ENCODE peak calls at places on chromosomes 7 and 10, in ten cellular contexts. M is mesenchymal stem cell, L is esophagus squamous epithelium, E is upper lobe of right lung, R is body of pancreas, B is right lobe of liver, X is mesendoderm, Y is heart left ventricle, V is SJCRH30, A is mucosa of descending colon. I is an unnamed sample.

GRCh38 chr7:48035967-48036478 is 680 bp downstream of the C7orf57 start:
- DNase-seq in M (peak; percentile 45), L (no peak), E (peak; percentile 72), R (peak; percentile 26), B (no peak), X (peak; percentile 28), Y (peak; percentile 62), V (no peak), A (peak; percentile 17), I (no peak)

GRCh38 chr10:85224366-85224960 is 896.1 kb downstream of the CCSER2 start:
- DNase-seq in M (no peak), L (no peak), E (no peak), R (no peak), B (no peak), X (no peak), Y (no peak), V (no peak), A (no peak), I (no peak)

GRCh38 chr10:79293841-79294705 is 53.2 kb upstream of the PPIF start:
- DNase-seq in M (peak; percentile 27), L (no peak), E (peak; percentile 86), R (peak; percentile 70), B (no peak), X (no peak), Y (peak; percentile 57), V (no peak), A (no peak), I (no peak)

GRCh38 chr7:142587578-142588191 is 161.6 kb upstream of the PRSS1 start:
- DNase-seq in M (peak; percentile 87), L (no peak), E (no peak), R (peak; percentile 83), B (no peak), X (peak; percentile 88), Y (no peak), V (no peak), A (peak; percentile 19), I (no peak)

GRCh38 chr7:11648980-11649379 is 183.0 kb downstream of the THSD7A start:
- DNase-seq in M (no peak), L (no peak), E (no peak), R (no peak), B (no peak), X (no peak), Y (no peak), V (no peak), A (no peak), I (no peak)

GRCh38 chr7:41107330-41107937 is 595.5 kb downstream of the INHBA start:
- DNase-seq in M (no peak), L (no peak), E (no peak), R (no peak), B (no peak), X (peak; percentile 22), Y (no peak), V (peak; percentile 19), A (no peak), I (no peak)

GRCh38 chr10:77207182-77208165 is 430.1 kb downstream of the KCNMA1 start:
- DNase-seq in M (no peak), L (no peak), E (no peak), R (no peak), B (no peak), X (no peak), Y (no peak), V (no peak), A (no peak), I (no peak)

GRCh38 chr10:1732501-1733123 is 4.7 kb downstream of the ADARB2 start:
- DNase-seq in M (no peak), L (no peak), E (no peak), R (peak; percentile 58), B (no peak), X (no peak), Y (no peak), V (no peak), A (no peak), I (no peak)

GRCh38 chr10:118139321-118139720 is 92.6 kb upstream of the RAB11FIP2 start:
- DNase-seq in M (no peak), L (no peak), E (no peak), R (no peak), B (no peak), X (no peak), Y (no peak), V (no peak), A (no peak), I (no peak)

GRCh38 chr7:21338728-21339164 is 89.1 kb upstream of the SP4 start:
- DNase-seq in M (no peak), L (no peak), E (no peak), R (no peak), B (no peak), X (no peak), Y (no peak), V (no peak), A (no peak), I (no peak)

GRCh38 chr10:15461353-15462108 is 90.4 kb upstream of the FAM171A1 start:
- DNase-seq in M (peak; percentile 96), L (no peak), E (no peak), R (peak; percentile 44), B (no peak), X (no peak), Y (peak; percentile 26), V (no peak), A (peak; percentile 46), I (no peak)

GRCh38 chr10:117224881-117225280 is 16.0 kb upstream of the SLC18A2 start:
- DNase-seq in M (no peak), L (no peak), E (no peak), R (no peak), B (no peak), X (no peak), Y (no peak), V (no peak), A (no peak), I (no peak)

GRCh38 chr10:33150904-33151303 is 183.6 kb downstream of the NRP1 start:
- DNase-seq in M (no peak), L (no peak), E (no peak), R (no peak), B (no peak), X (no peak), Y (no peak), V (no peak), A (no peak), I (no peak)

GRCh38 chr7:142477079-142477651 is 219.3 kb upstream of the PRSS58 start:
- DNase-seq in M (no peak), L (no peak), E (no peak), R (no peak), B (no peak), X (no peak), Y (no peak), V (no peak), A (no peak), I (no peak)

GRCh38 chr10:33799944-33800323 is 465.5 kb upstream of the NRP1 start:
- DNase-seq in M (no peak), L (no peak), E (no peak), R (no peak), B (no peak), X (no peak), Y (no peak), V (no peak), A (no peak), I (no peak)

GRCh38 chr10:116255931-116256748 is 16.9 kb downstream of the GFRA1 start:
- DNase-seq in M (no peak), L (no peak), E (no peak), R (no peak), B (no peak), X (no peak), Y (no peak), V (no peak), A (no peak), I (no peak)

GRCh38 chr7:112162161-112163020 is 43.8 kb downstream of the DOCK4 start:
- DNase-seq in M (peak; percentile 78), L (no peak), E (peak; percentile 65), R (peak; percentile 22), B (peak; percentile 54), X (peak; percentile 96), Y (peak; percentile 58), V (no peak), A (no peak), I (peak; percentile 87)

GRCh38 chr7:30091431-30092386 is 43.1 kb upstream of the MTURN start:
- DNase-seq in M (peak; percentile 75), L (no peak), E (no peak), R (no peak), B (no peak), X (no peak), Y (no peak), V (no peak), A (no peak), I (no peak)

DNA sequence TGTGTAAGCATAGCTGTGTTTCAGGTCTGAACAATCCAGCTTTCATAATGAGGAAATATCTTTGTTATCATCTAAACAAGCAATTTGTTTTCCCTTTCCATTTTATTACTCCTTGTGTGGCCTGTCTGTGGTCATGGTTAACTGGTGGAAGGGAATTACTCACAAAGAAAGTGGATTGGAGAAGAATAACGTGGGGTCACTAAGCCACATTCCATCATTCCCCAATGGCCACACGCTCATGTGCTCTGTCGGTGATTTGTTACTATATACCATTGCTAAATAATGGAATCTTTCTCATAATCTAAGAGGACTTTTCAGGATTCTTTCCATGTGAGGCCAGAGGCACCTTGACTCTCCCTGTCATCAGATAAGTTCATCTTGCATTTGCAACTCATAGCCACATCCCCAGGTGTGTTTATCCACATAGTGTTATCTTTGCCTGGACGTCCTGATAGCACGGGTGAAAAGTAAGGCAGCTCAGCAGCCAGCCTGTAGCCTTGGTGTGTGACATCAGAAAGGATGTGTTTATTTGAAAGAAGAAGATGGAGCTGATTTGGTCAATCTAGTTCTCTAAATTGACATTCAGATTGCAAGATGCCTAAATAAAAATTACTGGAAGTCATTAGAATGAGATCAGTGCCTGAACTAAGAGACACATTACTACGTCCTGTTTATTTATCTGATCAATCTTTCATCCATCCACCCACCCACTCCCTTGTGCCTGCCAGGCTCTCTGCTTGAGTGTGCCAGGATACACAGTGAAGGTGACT is 128.9 kb downstream of the CELF2 start:
- DNase-seq in M (peak; percentile 90), L (no peak), E (no peak), R (no peak), B (no peak), X (peak; percentile 55), Y (no peak), V (peak; percentile 17), A (no peak), I (no peak)
- H3K4me1 ChIP-seq in M (peaks cover 6% of the 10 kb centered on the region), L (peaks cover 4% of the 10 kb centered on the region), E (peaks cover 53% of the 10 kb centered on the region), R (peaks cover 6% of the 10 kb centered on the region), B (no peaks in the 10 kb centered on the region), X (no peaks in the 10 kb centered on the region), Y (peaks cover 15% of the 10 kb centered on the region), V (peaks cover 19% of the 10 kb centered on the region), A (peaks cover 24% of the 10 kb centered on the region), I (peaks cover 2% of the 10 kb centered on the region)

GRCh38 chr7:27187158-27187701 is 2.2 kb upstream of the HOXA11 start:
- DNase-seq in M (no peak), L (no peak), E (no peak), R (no peak), B (no peak), X (no peak), Y (no peak), V (no peak), A (no peak), I (no peak)
- H3K4me1 ChIP-seq in M (peaks cover 15% of the 10 kb centered on the region), L (peaks cover 37% of the 10 kb centered on the region), E (peaks cover 43% of the 10 kb centered on the region), R (peaks cover 56% of the 10 kb centered on the region), B (no peaks in the 10 kb centered on the region), X (no peaks in the 10 kb centered on the region), Y (peaks cover 17% of the 10 kb centered on the region), V (no peaks in the 10 kb centered on the region), A (peaks cover 54% of the 10 kb centered on the region), I (peaks cover 34% of the 10 kb centered on the region)

GRCh38 chr10:122170802-122171201 is 100.3 kb upstream of the BTBD16 start:
- DNase-seq in M (no peak), L (no peak), E (no peak), R (no peak), B (no peak), X (peak; percentile 67), Y (no peak), V (no peak), A (no peak), I (no peak)
- H3K4me1 ChIP-seq in M (peaks cover 15% of the 10 kb centered on the region), L (peaks cover 3% of the 10 kb centered on the region), E (peaks cover 19% of the 10 kb centered on the region), R (peaks cover 3% of the 10 kb centered on the region), B (no peaks in the 10 kb centered on the region), X (no peaks in the 10 kb centered on the region), Y (peaks cover 35% of the 10 kb centered on the region), V (peaks cover 15% of the 10 kb centered on the region), A (no peaks in the 10 kb centered on the region), I (peaks cover 17% of the 10 kb centered on the region)

GRCh38 chr10:123392182-123392930 is 238.2 kb downstream of the BUB3 start:
- DNase-seq in M (no peak), L (no peak), E (no peak), R (no peak), B (no peak), X (no peak), Y (no peak), V (no peak), A (no peak), I (no peak)
- H3K4me1 ChIP-seq in M (no peaks in the 10 kb centered on the region), L (no peaks in the 10 kb centered on the region), E (no peaks in the 10 kb centered on the region), R (no peaks in the 10 kb centered on the region), B (no peaks in the 10 kb centered on the region), X (no peaks in the 10 kb centered on the region), Y (no peaks in the 10 kb centered on the region), V (no peaks in the 10 kb centered on the region), A (no peaks in the 10 kb centered on the region), I (no peaks in the 10 kb centered on the region)

I was measured in NT2/D1.